ENCODE peak calls at places on chromosomes 13 and 19, in five cellular contexts. E, J, N, V and X are unnamed samples.

GRCh38 chr13:66210677-66211076 is 1019.5 kb downstream of the PCDH9 start:
- DNase-seq in E (no peak), J (no peak), N (no peak), V (no peak), X (no peak)

GRCh38 chr13:94063096-94063495 is 416.4 kb downstream of the DCT start:
- DNase-seq in E (no peak), J (no peak), N (no peak), V (no peak), X (no peak)

GRCh38 chr19:22784051-22784450 is at the start of gene ZNF99:
- DNase-seq in E (peak), J (peak), N (peak), V (peak), X (no peak)

GRCh38 chr19:45632468-45633196 is 6.6 kb downstream of the EML2 start:
- DNase-seq in E (peak), J (peak), N (peak), V (peak), X (peak)

GRCh38 chr19:17687857-17688784 is at the start of gene UNC13A:
- DNase-seq in E (no peak), J (peak), N (peak), V (no peak), X (peak)

GRCh38 chr13:23799945-23800344 is 89.3 kb downstream of the MIPEP start:
- DNase-seq in E (no peak), J (no peak), N (no peak), V (no peak), X (no peak)

GRCh38 chr13:99303863-99304521 is 3.2 kb downstream of the GPR183 start:
- DNase-seq in E (no peak), J (no peak), N (peak), V (no peak), X (peak)

GRCh38 chr13:74114202-74114601 is 20.0 kb downstream of the KLF12 start:
- DNase-seq in E (no peak), J (no peak), N (no peak), V (no peak), X (no peak)

GRCh38 chr13:93227906-93228801 is 1.5 kb downstream of the GPC6 start:
- DNase-seq in E (peak), J (peak), N (peak), V (peak), X (peak)

GRCh38 chr19:48739400-48739825 is 997 bp downstream of the RASIP1 start:
- DNase-seq in E (no peak), J (no peak), N (no peak), V (no peak), X (no peak)

GRCh38 chr13:74715718-74716117 is 581.5 kb upstream of the KLF12 start:
- DNase-seq in E (no peak), J (no peak), N (no peak), V (no peak), X (no peak)

GRCh38 chr19:33373701-33374405 is at the start of gene CEBPG:
- DNase-seq in E (no peak), J (peak), N (peak), V (no peak), X (peak)

GRCh38 chr19:21256722-21257121 is 72.5 kb downstream of the ZNF708 start:
- DNase-seq in E (no peak), J (no peak), N (no peak), V (no peak), X (no peak)

GRCh38 chr13:31733709-31734108 is 5.6 kb upstream of the RXFP2 start:
- DNase-seq in E (no peak), J (no peak), N (no peak), V (no peak), X (no peak)

GRCh38 chr19:56201973-56202372 is at the start of gene ZSCAN5C:
- DNase-seq in E (no peak), J (no peak), N (no peak), V (no peak), X (no peak)

GRCh38 chr13:39273953-39274352 is 235.7 kb downstream of the NHLRC3 start:
- DNase-seq in E (no peak), J (no peak), N (no peak), V (no peak), X (peak)

GRCh38 chr19:3873151-3873550 is 4.3 kb upstream of the ZFR2 start:
- DNase-seq in E (no peak), J (no peak), N (no peak), V (no peak), X (no peak)

GRCh38 chr19:41701401-41702075 is 6.9 kb upstream of the CEACAM5 start:
- DNase-seq in E (no peak), J (no peak), N (no peak), V (peak), X (peak)

GRCh38 chr19:50932018-50932689 is 20.7 kb downstream of the KLK5 start:
- DNase-seq in E (no peak), J (no peak), N (no peak), V (no peak), X (no peak)

GRCh38 chr19:55369651-55370304 is 485 bp downstream of the IL11 start:
- DNase-seq in E (no peak), J (no peak), N (no peak), V (no peak), X (no peak)

GRCh38 chr13:98957731-98958442 is 20.0 kb downstream of the DOCK9 start:
- DNase-seq in E (no peak), J (no peak), N (no peak), V (no peak), X (no peak)

GRCh38 chr19:43692882-43693281 is 22.9 kb upstream of the PLAUR start:
- DNase-seq in E (no peak), J (no peak), N (no peak), V (no peak), X (no peak)

GRCh38 chr13:23509781-23510543 is 60.2 kb upstream of the TNFRSF19 start:
- DNase-seq in E (no peak), J (no peak), N (no peak), V (no peak), X (no peak)

GRCh38 chr13:45180713-45181601 is 19.9 kb downstream of the KCTD4 start:
- DNase-seq in E (no peak), J (no peak), N (no peak), V (no peak), X (no peak)

GRCh38 chr13:40206241-40207109 is 460.0 kb downstream of the FOXO1 start:
- DNase-seq in E (no peak), J (no peak), N (no peak), V (no peak), X (no peak)

GRCh38 chr19:1360818-1361461 is 22.8 kb upstream of the NDUFS7 start:
- DNase-seq in E (peak), J (peak), N (peak), V (no peak), X (peak)

GRCh38 chr19:37669336-37669963 is 14.2 kb upstream of the ZFP30 start:
- DNase-seq in E (no peak), J (no peak), N (no peak), V (no peak), X (no peak)

GRCh38 chr19:17522988-17523872 is 11.8 kb downstream of the PGLS start:
- DNase-seq in E (no peak), J (peak), N (no peak), V (peak), X (peak)

GRCh38 chr13:52746141-52746540 is 6.5 kb upstream of the CNMD start:
- DNase-seq in E (no peak), J (no peak), N (no peak), V (no peak), X (no peak)

GRCh38 chr19:54311486-54311885 is 1.5 kb downstream of the LILRA5 start:
- DNase-seq in E (no peak), J (no peak), N (no peak), V (no peak), X (no peak)

GRCh38 chr19:54312011-54312410 is 955 bp downstream of the LILRA5 start:
- DNase-seq in E (no peak), J (no peak), N (no peak), V (no peak), X (no peak)

GRCh38 chr19:54310543-54310942 is 2.4 kb downstream of the LILRA5 start:
- DNase-seq in E (no peak), J (no peak), N (no peak), V (no peak), X (no peak)

GRCh38 chr19:54309811-54310210 is 3.2 kb downstream of the LILRA5 start:
- DNase-seq in E (no peak), J (no peak), N (no peak), V (no peak), X (no peak)

GRCh38 chr19:54312436-54313362 is at the start of gene LILRA5:
- DNase-seq in E (no peak), J (peak), N (peak), V (no peak), X (no peak)
- H3K27ac ChIP-seq in E (no peak), J (no peak), N (no peak), V (no peak), X (no peak)

DNA sequence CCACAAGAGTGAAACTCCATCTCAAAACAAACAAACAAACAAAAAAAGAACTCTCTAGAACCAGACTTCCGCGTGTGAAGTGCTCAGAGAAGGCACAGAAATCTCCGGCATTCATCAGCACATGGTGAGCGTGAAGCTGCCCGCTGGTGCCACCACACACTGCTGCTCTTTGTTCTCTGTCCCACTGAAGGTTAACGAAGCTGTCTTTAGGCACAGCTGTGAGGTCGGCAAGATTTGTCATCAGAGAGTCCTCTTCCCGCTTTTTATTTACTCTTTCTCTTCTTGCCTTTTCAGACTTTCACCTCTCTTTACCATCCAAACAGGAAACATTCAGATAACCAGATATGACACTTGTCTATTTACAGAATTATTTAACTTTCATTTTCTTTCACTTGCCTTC is 115.2 kb upstream of the ARGLU1 start:
- DNase-seq in E (no peak), J (no peak), N (no peak), V (no peak), X (no peak)
- H3K27ac ChIP-seq in E (no peak), J (no peak), N (no peak), V (no peak), X (no peak)

DNA sequence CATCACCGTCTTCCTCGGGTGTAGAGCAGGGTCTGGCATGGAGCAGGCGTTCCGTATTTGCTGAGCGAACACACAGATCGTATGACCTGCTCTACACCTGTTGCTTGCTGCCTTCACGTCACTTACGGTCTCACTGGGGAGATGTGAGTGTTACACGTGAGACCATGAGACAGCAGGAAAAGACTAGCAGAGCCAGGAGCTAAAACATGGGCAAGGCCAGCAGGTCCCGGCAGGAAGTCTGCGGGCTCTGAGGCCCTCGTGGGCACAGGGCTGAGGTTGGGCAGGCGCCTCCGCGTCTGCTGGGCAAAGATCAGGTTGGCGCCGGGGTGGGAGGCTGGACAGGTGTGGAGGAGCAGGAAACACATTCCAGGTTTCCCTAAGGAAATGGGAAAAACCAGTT is 19.7 kb upstream of the GTF3A start:
- DNase-seq in E (no peak), J (no peak), N (no peak), V (no peak), X (peak)
- H3K27ac ChIP-seq in E (no peak), J (no peak), N (no peak), V (no peak), X (peak)

DNA sequence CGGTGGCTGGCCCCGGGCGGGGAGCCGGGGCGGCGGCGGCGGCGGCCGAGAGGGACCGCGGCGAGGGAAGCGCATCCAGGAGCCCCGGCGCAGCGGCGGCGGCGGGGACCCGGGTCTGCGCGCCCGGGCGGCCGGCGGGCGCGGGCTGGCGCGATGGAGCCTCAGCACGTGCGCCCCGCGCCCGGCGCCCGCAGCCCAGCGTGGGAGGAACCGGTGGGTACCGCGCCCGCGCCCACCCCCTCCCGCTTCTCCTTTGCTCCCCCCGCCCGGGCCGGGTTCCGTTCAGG is 7.8 kb upstream of the DGKH start:
- DNase-seq in E (no peak), J (no peak), N (no peak), V (no peak), X (no peak)
- H3K27ac ChIP-seq in E (peak), J (peak), N (peak), V (peak), X (peak)

GRCh38 chr13:79503473-79504017 is 22.6 kb downstream of the NDFIP2 start:
- DNase-seq in E (no peak), J (no peak), N (no peak), V (no peak), X (no peak)
- H3K27ac ChIP-seq in E (no peak), J (no peak), N (no peak), V (no peak), X (no peak)

GRCh38 chr19:38717855-38718254 is 26.4 kb downstream of the CAPN12 start:
- DNase-seq in E (no peak), J (no peak), N (no peak), V (no peak), X (no peak)
- H3K27ac ChIP-seq in E (peak), J (peak), N (no peak), V (peak), X (no peak)

GRCh38 chr19:10120538-10121198 is 969 bp upstream of the EIF3G start:
- DNase-seq in E (peak), J (no peak), N (no peak), V (peak), X (no peak)
- H3K27ac ChIP-seq in E (peak), J (peak), N (peak), V (peak), X (peak)

GRCh38 chr19:2720777-2721569 is at the start of gene DIRAS1:
- DNase-seq in E (no peak), J (peak), N (no peak), V (no peak), X (no peak)
- H3K27ac ChIP-seq in E (peak), J (peak), N (no peak), V (no peak), X (no peak)

GRCh38 chr13:58142952-58143351 is 511.4 kb downstream of the PCDH17 start:
- DNase-seq in E (no peak), J (no peak), N (no peak), V (no peak), X (no peak)
- H3K27ac ChIP-seq in E (no peak), J (no peak), N (no peak), V (no peak), X (no peak)